ENCODE peak calls at places on chromosomes 16 and 17, in eight cellular contexts. C, W, P, B, G, N, I and M are unnamed samples.

GRCh38 chr16:1980026-1980769 is 1.1 kb downstream of the NOXO1 start:
- DNase-seq in C (no peak), W (no peak), I (no peak), P (no peak), G (no peak), B (no peak), N (no peak), M (no peak)

GRCh38 chr17:43151880-43152456 is 19.0 kb upstream of the NBR1 start:
- DNase-seq in P (no peak), I (no peak), C (no peak), N (no peak), W (no peak), G (no peak), B (no peak), M (no peak)

GRCh38 chr17:73042809-73043685 is 49.4 kb downstream of the SLC39A11 start:
- DNase-seq in N (no peak), G (no peak), B (peak), I (peak), C (no peak), P (no peak), W (no peak), M (peak)

GRCh38 chr17:82436601-82437324 is 13.8 kb downstream of the CYBC1 start:
- DNase-seq in C (no peak), P (no peak), W (no peak), B (no peak), G (no peak), N (no peak), I (no peak), M (peak)

GRCh38 chr16:10465821-10466220 is 80.0 kb downstream of the ATF7IP2 start:
- DNase-seq in P (no peak), W (no peak), I (no peak), N (no peak), G (no peak), C (peak), B (no peak), M (no peak)

GRCh38 chr16:17224859-17225258 is 245.9 kb downstream of the XYLT1 start:
- DNase-seq in W (peak), C (peak), N (no peak), I (peak), P (no peak), B (peak), G (peak), M (no peak)

GRCh38 chr17:79325707-79326106 is 251.1 kb downstream of the ENGASE start:
- DNase-seq in I (peak), B (no peak), C (peak), N (no peak), W (no peak), P (no peak), G (no peak), M (no peak)

GRCh38 chr16:57372372-57373116 is at the start of gene CX3CL1:
- DNase-seq in C (peak), B (peak), N (no peak), G (peak), P (no peak), I (peak), W (peak), M (peak)

GRCh38 chr16:89619880-89620279 is 6.4 kb downstream of the DPEP1 start:
- DNase-seq in W (no peak), C (peak), B (no peak), N (no peak), I (peak), G (no peak), P (no peak), M (no peak)

GRCh38 chr17:7418472-7419152 is 1.5 kb upstream of the SPEM1 start:
- DNase-seq in B (no peak), G (no peak), I (no peak), N (no peak), P (no peak), W (no peak), C (no peak), M (no peak)

GRCh38 chr16:81715358-81716196 is 63.5 kb upstream of the PLCG2 start:
- DNase-seq in N (no peak), G (no peak), I (no peak), C (no peak), P (peak), B (peak), W (no peak), M (no peak)

GRCh38 chr17:78104540-78104941 is 24.0 kb downstream of the TMC6 start:
- DNase-seq in P (no peak), W (no peak), G (no peak), B (no peak), N (no peak), I (no peak), C (no peak), M (no peak)

GRCh38 chr17:75832652-75833400 is 11.4 kb downstream of the UNC13D start:
- DNase-seq in G (no peak), P (no peak), W (no peak), I (no peak), B (no peak), N (no peak), C (no peak), M (no peak)

GRCh38 chr17:27319536-27320221 is 25.8 kb downstream of the WSB1 start:
- DNase-seq in W (peak), G (peak), I (peak), C (peak), P (no peak), N (no peak), B (peak), M (no peak)

GRCh38 chr17:7294614-7295153 is at the start of gene YBX2:
- DNase-seq in I (no peak), G (no peak), N (peak), P (peak), B (no peak), W (peak), C (peak), M (peak)

GRCh38 chr16:56625140-56625942 is at the start of gene MT1E:
- DNase-seq in W (no peak), P (peak), N (no peak), I (peak), B (peak), G (peak), C (peak), M (peak)

GRCh38 chr16:75265911-75266701 is 14.7 kb upstream of the BCAR1 start:
- DNase-seq in P (no peak), W (peak), G (peak), N (peak), C (peak), I (peak), B (peak), M (peak)

GRCh38 chr17:10172241-10172741 is 26.1 kb downstream of the GAS7 start:
- DNase-seq in B (no peak), I (no peak), W (no peak), G (no peak), N (peak), P (no peak), C (peak), M (no peak)

GRCh38 chr17:40564195-40564882 is 933 bp downstream of the CCR7 start:
- DNase-seq in C (no peak), N (no peak), P (no peak), G (no peak), I (no peak), W (no peak), B (no peak), M (no peak)

GRCh38 chr17:28405632-28406477 is at the start of gene SLC46A1:
- DNase-seq in I (peak), C (peak), W (peak), G (peak), B (peak), P (no peak), N (peak), M (peak)

GRCh38 chr16:1979271-1980025 is 1.8 kb downstream of the NOXO1 start:
- DNase-seq in C (no peak), B (no peak), W (no peak), G (no peak), N (no peak), I (no peak), P (no peak), M (no peak)

GRCh38 chr17:36482611-36483504 is 3.6 kb upstream of the ZNHIT3 start:
- DNase-seq in B (peak), P (peak), N (peak), C (peak), W (peak), I (peak), G (peak), M (peak)

GRCh38 chr16:47110939-47111338 is 32.8 kb downstream of the NETO2 start:
- DNase-seq in C (no peak), P (no peak), W (no peak), G (no peak), I (no peak), N (no peak), B (no peak), M (peak)

GRCh38 chr16:78775161-78775561 is 675.7 kb downstream of the WWOX start:
- DNase-seq in I (no peak), B (no peak), P (no peak), C (no peak), G (no peak), W (no peak), N (no peak), M (no peak)

GRCh38 chr17:42428141-42428944 is 5.3 kb upstream of the CAVIN1 start:
- DNase-seq in B (peak), C (peak), P (peak), I (peak), G (peak), W (peak), N (no peak), M (peak)

GRCh38 chr17:64334851-64335250 is 55.8 kb downstream of the PECAM1 start:
- DNase-seq in B (no peak), P (no peak), W (no peak), C (no peak), I (no peak), G (no peak), N (no peak), M (no peak)

GRCh38 chr17:76529643-76530488 is 7.6 kb downstream of the CYGB start:
- DNase-seq in G (no peak), B (peak), P (no peak), W (no peak), C (peak), I (peak), N (no peak), M (peak)

GRCh38 chr16:13238182-13238581 is 336.8 kb downstream of the SHISA9 start:
- DNase-seq in G (no peak), W (no peak), P (no peak), N (no peak), C (no peak), B (no peak), I (no peak), M (no peak)

GRCh38 chr17:46943511-46944393 is 20.8 kb downstream of the GOSR2 start:
- DNase-seq in I (peak), B (peak), P (no peak), W (no peak), G (no peak), C (peak), N (no peak), M (peak)